ENCODE peak calls at places on chromosomes 1 and 21, in eight cellular contexts. One of them, this sample, is unnamed.

GRCh38 chr1:23995431-23995837 is 15.3 kb upstream of the SRSF10 start:
- DNase-seq in mesenchymal stem cell: no peak
- DNase-seq in mammary epithelial cell: no peak
- DNase-seq in mucosa of descending colon: no peak
- DNase-seq in neural progenitor cell: no peak
- DNase-seq in HFF-Myc: no peak
- DNase-seq in lung: no peak
- DNase-seq in PC-3: no peak
- DNase-seq in this sample: no peak

GRCh38 chr21:24375201-24375600 is 1232.1 kb downstream of the MRPL39 start:
- DNase-seq in mesenchymal stem cell: no peak
- DNase-seq in mammary epithelial cell: no peak
- DNase-seq in mucosa of descending colon: peak; percentile 7
- DNase-seq in neural progenitor cell: no peak
- DNase-seq in HFF-Myc: no peak
- DNase-seq in lung: no peak
- DNase-seq in PC-3: no peak
- DNase-seq in this sample: no peak

GRCh38 chr1:20505488-20505887 is 2.5 kb downstream of the MUL1 start:
- DNase-seq in mesenchymal stem cell: no peak
- DNase-seq in mammary epithelial cell: no peak
- DNase-seq in mucosa of descending colon: no peak
- DNase-seq in neural progenitor cell: no peak
- DNase-seq in HFF-Myc: no peak
- DNase-seq in lung: no peak
- DNase-seq in PC-3: no peak
- DNase-seq in this sample: no peak

GRCh38 chr1:209246660-209247059 is 336.9 kb upstream of the CAMK1G start:
- DNase-seq in mesenchymal stem cell: no peak
- DNase-seq in mammary epithelial cell: peak; percentile 34
- DNase-seq in mucosa of descending colon: no peak
- DNase-seq in neural progenitor cell: no peak
- DNase-seq in HFF-Myc: no peak
- DNase-seq in lung: no peak
- DNase-seq in PC-3: peak; percentile 98
- DNase-seq in this sample: no peak

GRCh38 chr1:37817481-37817880 is 9.5 kb upstream of the YRDC start:
- DNase-seq in mesenchymal stem cell: peak; percentile 60
- DNase-seq in mammary epithelial cell: no peak
- DNase-seq in mucosa of descending colon: peak; percentile 26
- DNase-seq in neural progenitor cell: peak; percentile 52
- DNase-seq in HFF-Myc: no peak
- DNase-seq in lung: no peak
- DNase-seq in PC-3: no peak
- DNase-seq in this sample: no peak

GRCh38 chr1:185961664-185962063 is 227.5 kb downstream of the HMCN1 start:
- DNase-seq in mesenchymal stem cell: peak; percentile 56
- DNase-seq in mammary epithelial cell: peak; percentile 50
- DNase-seq in mucosa of descending colon: no peak
- DNase-seq in neural progenitor cell: no peak
- DNase-seq in HFF-Myc: no peak
- DNase-seq in lung: no peak
- DNase-seq in PC-3: no peak
- DNase-seq in this sample: no peak

GRCh38 chr1:176241385-176242015 is 34.4 kb upstream of the COP1 start:
- DNase-seq in mesenchymal stem cell: peak; percentile 90
- DNase-seq in mammary epithelial cell: peak; percentile 89
- DNase-seq in mucosa of descending colon: no peak
- DNase-seq in neural progenitor cell: no peak
- DNase-seq in HFF-Myc: peak; percentile 30
- DNase-seq in lung: no peak
- DNase-seq in PC-3: peak; percentile 68
- DNase-seq in this sample: peak; percentile 83

GRCh38 chr1:18357831-18358230 is 122.9 kb upstream of the KLHDC7A start:
- DNase-seq in mesenchymal stem cell: no peak
- DNase-seq in mammary epithelial cell: no peak
- DNase-seq in mucosa of descending colon: no peak
- DNase-seq in neural progenitor cell: no peak
- DNase-seq in HFF-Myc: no peak
- DNase-seq in lung: no peak
- DNase-seq in PC-3: no peak
- DNase-seq in this sample: no peak

GRCh38 chr1:39640861-39641260 is 1.4 kb upstream of the HEYL start:
- DNase-seq in mesenchymal stem cell: no peak
- DNase-seq in mammary epithelial cell: no peak
- DNase-seq in mucosa of descending colon: no peak
- DNase-seq in neural progenitor cell: no peak
- DNase-seq in HFF-Myc: no peak
- DNase-seq in lung: no peak
- DNase-seq in PC-3: no peak
- DNase-seq in this sample: no peak

GRCh38 chr1:207919523-207920210 is 8.7 kb upstream of the CD34 start:
- DNase-seq in mesenchymal stem cell: no peak
- DNase-seq in mammary epithelial cell: no peak
- DNase-seq in mucosa of descending colon: no peak
- DNase-seq in neural progenitor cell: no peak
- DNase-seq in HFF-Myc: peak; percentile 57
- DNase-seq in lung: no peak
- DNase-seq in PC-3: no peak
- DNase-seq in this sample: no peak

GRCh38 chr1:41681331-41682136 is 197.1 kb upstream of the EDN2 start:
- DNase-seq in mesenchymal stem cell: peak; percentile 71
- DNase-seq in mammary epithelial cell: no peak
- DNase-seq in mucosa of descending colon: no peak
- DNase-seq in neural progenitor cell: no peak
- DNase-seq in HFF-Myc: peak; percentile 50
- DNase-seq in lung: no peak
- DNase-seq in PC-3: no peak
- DNase-seq in this sample: no peak

GRCh38 chr1:91020486-91020885 is 1.3 kb downstream of the ZNF644 start:
- DNase-seq in mesenchymal stem cell: peak; percentile 20
- DNase-seq in mammary epithelial cell: no peak
- DNase-seq in mucosa of descending colon: no peak
- DNase-seq in neural progenitor cell: no peak
- DNase-seq in HFF-Myc: no peak
- DNase-seq in lung: no peak
- DNase-seq in PC-3: no peak
- DNase-seq in this sample: no peak

GRCh38 chr1:41486053-41486891 is 1.8 kb upstream of the EDN2 start:
- DNase-seq in mesenchymal stem cell: peak; percentile 53
- DNase-seq in mammary epithelial cell: no peak
- DNase-seq in mucosa of descending colon: no peak
- DNase-seq in neural progenitor cell: peak; percentile 73
- DNase-seq in HFF-Myc: no peak
- DNase-seq in lung: no peak
- DNase-seq in PC-3: no peak
- DNase-seq in this sample: peak; percentile 86

GRCh38 chr1:223747838-223748335 is 35.5 kb downstream of the CAPN2 start:
- DNase-seq in mesenchymal stem cell: no peak
- DNase-seq in mammary epithelial cell: no peak
- DNase-seq in mucosa of descending colon: peak; percentile 55
- DNase-seq in neural progenitor cell: no peak
- DNase-seq in HFF-Myc: no peak
- DNase-seq in lung: peak; percentile 45
- DNase-seq in PC-3: peak; percentile 67
- DNase-seq in this sample: no peak

GRCh38 chr1:21007876-21008275 is 168.8 kb downstream of the EIF4G3 start:
- DNase-seq in mesenchymal stem cell: peak; percentile 21
- DNase-seq in mammary epithelial cell: no peak
- DNase-seq in mucosa of descending colon: no peak
- DNase-seq in neural progenitor cell: no peak
- DNase-seq in HFF-Myc: no peak
- DNase-seq in lung: peak; percentile 54
- DNase-seq in PC-3: no peak
- DNase-seq in this sample: no peak

GRCh38 chr21:31161157-31161556 is 122.9 kb upstream of the KRTAP19-8 start:
- DNase-seq in mesenchymal stem cell: peak; percentile 69
- DNase-seq in mammary epithelial cell: peak; percentile 71
- DNase-seq in mucosa of descending colon: no peak
- DNase-seq in neural progenitor cell: peak; percentile 63
- DNase-seq in HFF-Myc: no peak
- DNase-seq in lung: no peak
- DNase-seq in PC-3: no peak
- DNase-seq in this sample: peak; percentile 40

GRCh38 chr1:239719642-239720258 is 333.4 kb downstream of the CHRM3 start:
- DNase-seq in mesenchymal stem cell: no peak
- DNase-seq in mammary epithelial cell: no peak
- DNase-seq in mucosa of descending colon: peak; percentile 47
- DNase-seq in neural progenitor cell: no peak
- DNase-seq in HFF-Myc: no peak
- DNase-seq in lung: no peak
- DNase-seq in PC-3: no peak
- DNase-seq in this sample: no peak

GRCh38 chr21:31623664-31624063 is 35.8 kb upstream of the SOD1 start:
- DNase-seq in mesenchymal stem cell: no peak
- DNase-seq in mammary epithelial cell: no peak
- DNase-seq in mucosa of descending colon: no peak
- DNase-seq in neural progenitor cell: peak; percentile 50
- DNase-seq in HFF-Myc: no peak
- DNase-seq in lung: no peak
- DNase-seq in PC-3: peak; percentile 26
- DNase-seq in this sample: no peak

GRCh38 chr21:37041706-37042271 is 31.1 kb downstream of the PIGP start:
- DNase-seq in mesenchymal stem cell: no peak
- DNase-seq in mammary epithelial cell: no peak
- DNase-seq in mucosa of descending colon: no peak
- DNase-seq in neural progenitor cell: peak; percentile 58
- DNase-seq in HFF-Myc: no peak
- DNase-seq in lung: no peak
- DNase-seq in PC-3: no peak
- DNase-seq in this sample: no peak

GRCh38 chr1:21280482-21280881 is 9.8 kb downstream of the ECE1 start:
- DNase-seq in mesenchymal stem cell: no peak
- DNase-seq in mammary epithelial cell: no peak
- DNase-seq in mucosa of descending colon: no peak
- DNase-seq in neural progenitor cell: no peak
- DNase-seq in HFF-Myc: no peak
- DNase-seq in lung: no peak
- DNase-seq in PC-3: no peak
- DNase-seq in this sample: no peak

GRCh38 chr1:155913969-155914757 is 3.0 kb upstream of the RIT1 start:
- DNase-seq in mesenchymal stem cell: peak; percentile 83
- DNase-seq in mammary epithelial cell: no peak
- DNase-seq in mucosa of descending colon: no peak
- DNase-seq in neural progenitor cell: no peak
- DNase-seq in HFF-Myc: peak; percentile 56
- DNase-seq in lung: no peak
- DNase-seq in PC-3: no peak
- DNase-seq in this sample: no peak

GRCh38 chr1:112507896-112508241 is 896 bp upstream of the WNT2B start:
- DNase-seq in mesenchymal stem cell: no peak
- DNase-seq in mammary epithelial cell: no peak
- DNase-seq in mucosa of descending colon: peak; percentile 38
- DNase-seq in neural progenitor cell: peak; percentile 62
- DNase-seq in HFF-Myc: no peak
- DNase-seq in lung: no peak
- DNase-seq in PC-3: peak; percentile 18
- DNase-seq in this sample: no peak

GRCh38 chr1:25571522-25571970 is 28.1 kb downstream of the LDLRAP1 start:
- DNase-seq in mesenchymal stem cell: no peak
- DNase-seq in mammary epithelial cell: no peak
- DNase-seq in mucosa of descending colon: no peak
- DNase-seq in neural progenitor cell: no peak
- DNase-seq in HFF-Myc: no peak
- DNase-seq in lung: no peak
- DNase-seq in PC-3: no peak
- DNase-seq in this sample: no peak

GRCh38 chr1:202628646-202629215 is 81.5 kb downstream of the SYT2 start:
- DNase-seq in mesenchymal stem cell: no peak
- DNase-seq in mammary epithelial cell: no peak
- DNase-seq in mucosa of descending colon: no peak
- DNase-seq in neural progenitor cell: no peak
- DNase-seq in HFF-Myc: no peak
- DNase-seq in lung: no peak
- DNase-seq in PC-3: no peak
- DNase-seq in this sample: no peak
- H3K4me3 ChIP-seq in mesenchymal stem cell: no peak overlapping the region
- H3K4me3 ChIP-seq in mammary epithelial cell: no peak overlapping the region
- H3K4me3 ChIP-seq in mucosa of descending colon: no peak overlapping the region
- H3K4me3 ChIP-seq in neural progenitor cell: no peak overlapping the region
- H3K4me3 ChIP-seq in HFF-Myc: no peak overlapping the region
- H3K4me3 ChIP-seq in lung: no peak overlapping the region
- H3K4me3 ChIP-seq in PC-3: no peak overlapping the region
- H3K4me3 ChIP-seq in this sample: no peak overlapping the region

GRCh38 chr1:201502511-201502857 is 4.4 kb downstream of the CSRP1 start:
- DNase-seq in mesenchymal stem cell: no peak
- DNase-seq in mammary epithelial cell: no peak
- DNase-seq in mucosa of descending colon: no peak
- DNase-seq in neural progenitor cell: no peak
- DNase-seq in HFF-Myc: no peak
- DNase-seq in lung: no peak
- DNase-seq in PC-3: no peak
- DNase-seq in this sample: no peak
- H3K4me3 ChIP-seq in mesenchymal stem cell: no peak overlapping the region
- H3K4me3 ChIP-seq in mammary epithelial cell: no peak overlapping the region
- H3K4me3 ChIP-seq in mucosa of descending colon: no peak overlapping the region
- H3K4me3 ChIP-seq in neural progenitor cell: no peak overlapping the region
- H3K4me3 ChIP-seq in HFF-Myc: no peak overlapping the region
- H3K4me3 ChIP-seq in lung: no peak overlapping the region
- H3K4me3 ChIP-seq in PC-3: no peak overlapping the region
- H3K4me3 ChIP-seq in this sample: no peak overlapping the region

GRCh38 chr1:244447552-244447951 is 4.2 kb downstream of the ADSS2 start:
- DNase-seq in mesenchymal stem cell: no peak
- DNase-seq in mammary epithelial cell: no peak
- DNase-seq in mucosa of descending colon: no peak
- DNase-seq in neural progenitor cell: no peak
- DNase-seq in HFF-Myc: no peak
- DNase-seq in lung: no peak
- DNase-seq in PC-3: no peak
- DNase-seq in this sample: no peak
- H3K4me3 ChIP-seq in mesenchymal stem cell: no peak overlapping the region
- H3K4me3 ChIP-seq in mammary epithelial cell: no peak overlapping the region
- H3K4me3 ChIP-seq in mucosa of descending colon: no peak overlapping the region
- H3K4me3 ChIP-seq in neural progenitor cell: peak overlapping the region; percentile 81
- H3K4me3 ChIP-seq in HFF-Myc: no peak overlapping the region
- H3K4me3 ChIP-seq in lung: no peak overlapping the region
- H3K4me3 ChIP-seq in PC-3: no peak overlapping the region
- H3K4me3 ChIP-seq in this sample: no peak overlapping the region

GRCh38 chr1:54124906-54125305 is 27.9 kb downstream of the CDCP2 start:
- DNase-seq in mesenchymal stem cell: no peak
- DNase-seq in mammary epithelial cell: no peak
- DNase-seq in mucosa of descending colon: no peak
- DNase-seq in neural progenitor cell: no peak
- DNase-seq in HFF-Myc: no peak
- DNase-seq in lung: no peak
- DNase-seq in PC-3: no peak
- DNase-seq in this sample: no peak

GRCh38 chr1:54121482-54122130 is 31.2 kb downstream of the CDCP2 start:
- DNase-seq in mesenchymal stem cell: peak; percentile 78
- DNase-seq in mammary epithelial cell: peak; percentile 44
- DNase-seq in mucosa of descending colon: peak; percentile 85
- DNase-seq in neural progenitor cell: peak; percentile 90
- DNase-seq in HFF-Myc: peak; percentile 27
- DNase-seq in lung: peak; percentile 73
- DNase-seq in PC-3: peak; percentile 63
- DNase-seq in this sample: no peak

GRCh38 chr1:54122131-54122751 is 30.6 kb downstream of the CDCP2 start:
- DNase-seq in mesenchymal stem cell: no peak
- DNase-seq in mammary epithelial cell: no peak
- DNase-seq in mucosa of descending colon: peak; percentile 47
- DNase-seq in neural progenitor cell: no peak
- DNase-seq in HFF-Myc: no peak
- DNase-seq in lung: no peak
- DNase-seq in PC-3: no peak
- DNase-seq in this sample: no peak

GRCh38 chr1:54124472-54124871 is 28.3 kb downstream of the CDCP2 start:
- DNase-seq in mesenchymal stem cell: no peak
- DNase-seq in mammary epithelial cell: no peak
- DNase-seq in mucosa of descending colon: peak; percentile 75
- DNase-seq in neural progenitor cell: no peak
- DNase-seq in HFF-Myc: no peak
- DNase-seq in lung: no peak
- DNase-seq in PC-3: no peak
- DNase-seq in this sample: no peak

GRCh38 chr1:54122992-54123391 is 29.8 kb downstream of the CDCP2 start:
- DNase-seq in mesenchymal stem cell: no peak
- DNase-seq in mammary epithelial cell: no peak
- DNase-seq in mucosa of descending colon: no peak
- DNase-seq in neural progenitor cell: no peak
- DNase-seq in HFF-Myc: no peak
- DNase-seq in lung: no peak
- DNase-seq in PC-3: no peak
- DNase-seq in this sample: no peak
- H3K4me3 ChIP-seq in mesenchymal stem cell: no peak overlapping the region
- H3K4me3 ChIP-seq in mammary epithelial cell: no peak overlapping the region
- H3K4me3 ChIP-seq in mucosa of descending colon: no peak overlapping the region
- H3K4me3 ChIP-seq in neural progenitor cell: no peak overlapping the region
- H3K4me3 ChIP-seq in HFF-Myc: no peak overlapping the region
- H3K4me3 ChIP-seq in lung: no peak overlapping the region
- H3K4me3 ChIP-seq in PC-3: no peak overlapping the region
- H3K4me3 ChIP-seq in this sample: no peak overlapping the region